ENCODE peak calls at places on chromosomes 5 and 9, in four cellular contexts. L is SK-N-SH, T is HCT116, C is K562. W is an unnamed sample.

GRCh38 chr9:90009447-90009846 is 404.6 kb downstream of the GADD45G start:
- DNase-seq in L (no peak), T (no peak), C (no peak), W (no peak)

GRCh38 chr5:122943050-122943698 is 93.4 kb downstream of the PPIC start:
- DNase-seq in L (no peak), T (no peak), C (no peak), W (no peak)

GRCh38 chr5:67215592-67216471 is 19.2 kb upstream of the CD180 start:
- DNase-seq in L (peak), T (no peak), C (no peak), W (peak)

GRCh38 chr5:176167800-176168199 is 70.4 kb upstream of the SIMC1 start:
- DNase-seq in L (no peak), T (no peak), C (no peak), W (no peak)

GRCh38 chr9:20212806-20213205 is 409.5 kb downstream of the MLLT3 start:
- DNase-seq in L (no peak), T (no peak), C (no peak), W (no peak)

GRCh38 chr9:128969491-128969890 is 22.0 kb downstream of the NUP188 start:
- DNase-seq in L (no peak), T (no peak), C (no peak), W (no peak)

GRCh38 chr5:147431586-147431985 is 78.3 kb downstream of the DPYSL3 start:
- DNase-seq in L (no peak), T (no peak), C (no peak), W (no peak)

GRCh38 chr9:106600955-106601354 is 262.0 kb upstream of the ZNF462 start:
- DNase-seq in L (no peak), T (no peak), C (no peak), W (no peak)

GRCh38 chr5:167255931-167256330 is 1035.5 kb upstream of the WWC1 start:
- DNase-seq in L (no peak), T (no peak), C (no peak), W (no peak)

GRCh38 chr9:3059781-3060468 is 216.0 kb upstream of the PUM3 start:
- DNase-seq in L (no peak), T (no peak), C (no peak), W (no peak)

GRCh38 chr5:53091304-53091703 is 18.3 kb downstream of the MOCS2 start:
- DNase-seq in L (no peak), T (no peak), C (no peak), W (no peak)

GRCh38 chr5:55451976-55452375 is 82.8 kb downstream of the PLPP1 start:
- DNase-seq in L (no peak), T (no peak), C (no peak), W (no peak)

GRCh38 chr9:113482991-113483675 is 19.6 kb downstream of the RGS3 start:
- DNase-seq in L (no peak), T (no peak), C (no peak), W (no peak)

GRCh38 chr5:36666986-36667385 is 60.6 kb downstream of the SLC1A3 start:
- DNase-seq in L (no peak), T (no peak), C (no peak), W (no peak)

GRCh38 chr5:147921134-147921533 is 14.8 kb upstream of the C5orf46 start:
- DNase-seq in L (no peak), T (no peak), C (no peak), W (no peak)

GRCh38 chr9:76652894-76653293 is 111.3 kb upstream of the PCA3 start:
- DNase-seq in L (no peak), T (no peak), C (no peak), W (no peak)

GRCh38 chr5:85512896-85513295 is 1104.8 kb upstream of the COX7C start:
- DNase-seq in L (no peak), T (no peak), C (no peak), W (no peak)

GRCh38 chr5:9847631-9848030 is 217.5 kb upstream of the TAS2R1 start:
- DNase-seq in L (no peak), T (no peak), C (no peak), W (no peak)

GRCh38 chr5:72325566-72326297 is 5.6 kb downstream of the PTCD2 start:
- DNase-seq in L (no peak), T (no peak), C (no peak), W (no peak)

GRCh38 chr5:178114325-178115135 is 1.2 kb downstream of the N4BP3 start:
- DNase-seq in L (no peak), T (no peak), C (no peak), W (no peak)

GRCh38 chr5:110738503-110738811 is 350 bp upstream of the SLC25A46 start:
- DNase-seq in L (peak), T (no peak), C (peak), W (no peak)

GRCh38 chr9:23934291-23934690 is 108.3 kb upstream of the ELAVL2 start:
- DNase-seq in L (no peak), T (no peak), C (no peak), W (no peak)
- TF ChIP-seq ELF1 in L (no peak), T (no peak), C (no peak), W (no peak)

GRCh38 chr5:119465640-119466039 is 13.3 kb downstream of the HSD17B4 start:
- DNase-seq in L (no peak), T (no peak), C (no peak), W (no peak)

GRCh38 chr5:119473241-119473640 is 20.9 kb downstream of the HSD17B4 start:
- DNase-seq in L (no peak), T (no peak), C (no peak), W (no peak)

GRCh38 chr5:119470105-119470763 is 17.9 kb downstream of the HSD17B4 start:
- DNase-seq in L (no peak), T (no peak), C (no peak), W (no peak)

GRCh38 chr5:119468286-119468685 is 16.0 kb downstream of the HSD17B4 start:
- DNase-seq in L (no peak), T (no peak), C (no peak), W (no peak)

GRCh38 chr5:119470851-119471451 is 18.7 kb downstream of the HSD17B4 start:
- DNase-seq in L (no peak), T (peak), C (no peak), W (peak)
- TF ChIP-seq ELF1 in L (no peak), T (no peak), C (no peak), W (no peak)

GRCh38 chr5:156984064-156984463 is 21.0 kb upstream of the TIMD4 start:
- DNase-seq in L (no peak), T (no peak), C (no peak), W (no peak)
- TF ChIP-seq ELF1 in L (no peak), T (no peak), C (no peak), W (no peak)

GRCh38 chr9:9603345-9603744 is 1009.5 kb downstream of the PTPRD start:
- DNase-seq in L (no peak), T (no peak), C (no peak), W (no peak)

DNA sequence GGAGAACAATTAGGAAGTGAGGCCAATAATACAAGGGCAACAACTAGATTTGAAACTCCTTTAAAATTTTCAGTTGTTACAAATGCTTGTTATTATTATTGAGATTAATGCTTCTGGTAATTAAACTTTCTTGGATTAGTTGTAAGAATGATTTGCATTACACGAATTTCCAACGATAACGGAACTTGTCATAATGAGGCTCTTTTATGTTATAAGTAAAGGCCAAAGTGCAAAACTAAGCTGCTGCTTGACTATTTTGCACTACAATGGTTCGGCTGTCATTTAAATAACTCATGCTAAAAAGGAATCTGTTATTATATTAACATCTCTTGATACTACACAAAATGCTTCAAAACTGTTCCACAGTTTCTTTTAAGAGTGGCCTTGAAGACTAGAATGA is 1007.1 kb downstream of the PTPRD start:
- DNase-seq in L (no peak), T (no peak), C (no peak), W (no peak)
- TF ChIP-seq ELF1 in L (no peak), T (no peak), C (no peak), W (no peak)

DNA sequence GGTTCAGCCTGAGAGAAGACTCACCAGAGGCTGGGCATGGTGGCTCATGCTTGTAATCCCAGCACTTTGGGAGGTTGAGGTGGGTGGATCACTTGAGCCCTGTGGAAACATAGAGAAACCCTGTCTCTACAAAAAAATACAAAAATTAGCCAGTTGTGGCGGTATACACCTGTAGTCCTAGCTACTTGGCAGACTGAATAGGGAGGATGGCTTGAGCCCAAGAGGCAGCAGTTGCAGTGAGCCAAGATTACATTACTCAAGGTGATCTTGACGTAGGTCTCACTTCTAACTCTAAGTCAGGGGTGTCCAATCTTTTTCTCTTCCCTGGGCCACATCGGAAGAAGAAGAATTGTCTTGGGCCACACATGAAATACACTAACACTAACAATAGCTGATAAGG is 16.2 kb upstream of the ATP6V1G1 start:
- DNase-seq in L (no peak), T (no peak), C (no peak), W (no peak)
- TF ChIP-seq ELF1 in L (no peak), T (no peak), C (no peak), W (no peak)

DNA sequence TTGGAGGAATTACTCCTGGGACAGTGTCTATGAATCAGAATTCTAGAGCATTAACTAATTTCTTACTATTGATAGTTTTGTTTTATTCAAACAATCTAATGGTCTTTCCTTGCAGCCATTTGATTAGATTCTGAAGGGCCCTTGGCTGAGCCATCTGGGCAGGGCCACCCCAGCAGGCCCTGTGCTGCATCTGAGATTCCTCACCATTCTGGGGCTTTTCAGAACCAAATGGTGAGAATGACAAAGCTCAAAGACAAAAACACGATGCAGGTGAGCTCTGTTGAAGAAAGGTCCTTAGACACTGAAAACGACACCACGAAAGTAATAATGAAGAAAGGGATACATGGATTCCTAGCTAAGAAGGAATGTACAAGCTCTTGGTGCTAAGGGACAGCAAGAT is 321.0 kb upstream of the IRX4 start:
- DNase-seq in L (no peak), T (no peak), C (no peak), W (no peak)
- TF ChIP-seq ELF1 in L (no peak), T (no peak), C (no peak), W (no peak)